ENCODE peak calls at places on chromosomes 6 and 20, in four cellular contexts. D is BJ, Z is fibroblast of lung, X is uterus. O is an unnamed sample.

GRCh38 chr20:21613512-21613911 is 92.0 kb upstream of the PAX1 start:
- DNase-seq in Z (no peak), X (no peak), D (no peak), O (no peak)

GRCh38 chr6:73515204-73516101 is 5.4 kb downstream of the EEF1A1 start:
- DNase-seq in X (peak; percentile 70), D (peak; percentile 50), Z (peak; percentile 80), O (peak; percentile 46)

GRCh38 chr6:14379568-14379967 is 262.0 kb downstream of the CD83 start:
- DNase-seq in Z (no peak), D (no peak), X (no peak), O (no peak)

GRCh38 chr6:116287668-116288282 is 8.0 kb upstream of the TSPYL1 start:
- DNase-seq in Z (peak; percentile 59), D (no peak), X (no peak), O (no peak)

GRCh38 chr6:168823397-168824020 is 382.5 kb downstream of the SMOC2 start:
- DNase-seq in D (no peak), X (no peak), Z (peak; percentile 2), O (peak; percentile 62)

GRCh38 chr6:159969204-159969912 is 476 bp downstream of the IGF2R start:
- DNase-seq in Z (peak; percentile 29), D (no peak), X (peak; percentile 50), O (peak; percentile 73)

GRCh38 chr6:110689275-110689935 is 125.9 kb downstream of the CDK19 start:
- DNase-seq in D (no peak), X (no peak), Z (no peak), O (no peak)

GRCh38 chr20:58900292-58900931 is 47.9 kb downstream of the GNAS start:
- DNase-seq in D (no peak), Z (no peak), X (no peak), O (no peak)

GRCh38 chr6:403659-404655 is 12.4 kb downstream of the IRF4 start:
- DNase-seq in X (no peak), Z (no peak), D (no peak), O (no peak)

GRCh38 chr6:15285682-15286294 is 39.9 kb downstream of the JARID2 start:
- DNase-seq in D (no peak), X (no peak), Z (peak; percentile 79), O (no peak)

GRCh38 chr6:33670971-33671370 is 40.5 kb downstream of the UQCC2 start:
- DNase-seq in D (no peak), Z (no peak), X (no peak), O (no peak)

GRCh38 chr6:90460067-90460466 is 126.8 kb downstream of the MAP3K7 start:
- DNase-seq in D (no peak), X (no peak), Z (peak; percentile 63), O (no peak)

GRCh38 chr6:43890197-43891062 is 120.4 kb downstream of the VEGFA start:
- DNase-seq in D (no peak), X (no peak), Z (no peak), O (no peak)

GRCh38 chr6:165991341-165991740 is 176.3 kb downstream of the TBXT start:
- DNase-seq in X (no peak), D (no peak), Z (no peak), O (no peak)

GRCh38 chr6:136517582-136517981 is 32.6 kb downstream of the MAP7 start:
- DNase-seq in Z (no peak), D (no peak), X (no peak), O (no peak)

GRCh38 chr6:36999467-37000125 is 5.9 kb upstream of the FGD2 start:
- DNase-seq in Z (no peak), X (no peak), D (no peak), O (no peak)

GRCh38 chr6:3534599-3534998 is 77.7 kb upstream of the SLC22A23 start:
- DNase-seq in Z (peak; percentile 35), D (no peak), X (no peak), O (no peak)

GRCh38 chr20:237918-238317 is 10.9 kb downstream of the DEFB129 start:
- DNase-seq in Z (no peak), D (no peak), X (no peak), O (no peak)

GRCh38 chr6:128117916-128118315 is 217.1 kb upstream of the THEMIS start:
- DNase-seq in Z (no peak), X (no peak), D (no peak), O (no peak)

GRCh38 chr20:3202965-3203314 is 1.5 kb downstream of the DDRGK1 start:
- DNase-seq in Z (no peak), D (no peak), X (no peak), O (no peak)